ENCODE peak calls at places on chromosome 3, in four cellular contexts. G is GM12892, I is cardiac muscle cell, T is A549. C is an unnamed sample.

GRCh38 chr3:88044411-88044810 is 14.4 kb downstream of the CGGBP1 start:
- DNase-seq in G (no peak), I (no peak), T (no peak), C (no peak)

GRCh38 chr3:194141415-194142155 is 5.6 kb downstream of the HES1 start:
- DNase-seq in T (peak; percentile 66), G (peak; percentile 74), I (peak; percentile 91), C (peak; percentile 82)

GRCh38 chr3:70277304-70277703 is 35.1 kb downstream of the MDFIC2 start:
- DNase-seq in T (no peak), I (no peak), G (no peak), C (no peak)

GRCh38 chr3:55235416-55235815 is 251.7 kb downstream of the WNT5A start:
- DNase-seq in I (no peak), T (no peak), G (no peak), C (no peak)

GRCh38 chr3:189721873-189722665 is 90.9 kb downstream of the TP63 start:
- DNase-seq in T (no peak), I (no peak), G (no peak), C (no peak)

GRCh38 chr3:107884719-107885460 is 205.9 kb downstream of the CD47 start:
- DNase-seq in T (no peak), G (no peak), I (no peak), C (no peak)

GRCh38 chr3:52879090-52879489 is 18.3 kb downstream of the STIMATE start:
- DNase-seq in I (no peak), T (no peak), G (no peak), C (no peak)

GRCh38 chr3:1251282-1252060 is 158.6 kb downstream of the CNTN6 start:
- DNase-seq in I (no peak), T (no peak), G (no peak), C (no peak)

GRCh38 chr3:111738238-111738637 is 120.8 kb upstream of the PHLDB2 start:
- DNase-seq in T (no peak), G (no peak), I (no peak), C (no peak)

GRCh38 chr3:67291287-67292252 is 293.5 kb downstream of the KBTBD8 start:
- DNase-seq in I (no peak), T (no peak), G (no peak), C (no peak)

GRCh38 chr3:61979645-61980430 is 393.5 kb downstream of the FEZF2 start:
- DNase-seq in I (peak; percentile 38), G (no peak), T (no peak), C (no peak)

C was measured in SW 1271.